ENCODE peak calls at places on chromosomes 6 and 20, in five cellular contexts. O is nucleus accumbens; T is PC-3; K is activated T-helper 1 cell treated with anti-CD3 and anti-CD28 coated beads, Interleukin-2, amount 50 U/mL, for 16 hours; B is stimulated activated CD8-positive, alpha-beta memory T cell treated with anti-CD3 and anti-CD28 coated beads, Interleukin-7, amount 100 ng/mL, for 4 hours. X is an unnamed sample.

GRCh38 chr6:137000825-137001224 is 43.9 kb downstream of the IL20RA start:
- DNase-seq in O (no peak), T (peak; percentile 75), K (no peak), B (no peak), X (no peak)

GRCh38 chr6:151475653-151476523 is 17.9 kb upstream of the CCDC170 start:
- DNase-seq in K (no peak), O (no peak), B (no peak), T (peak; percentile 58), X (no peak)

GRCh38 chr20:59032713-59033059 is 551 bp upstream of the ATP5F1E start:
- DNase-seq in T (peak; percentile 66), K (no peak), O (no peak), B (no peak), X (no peak)

GRCh38 chr20:46218656-46219055 is 89.6 kb downstream of the CDH22 start:
- DNase-seq in T (no peak), O (no peak), K (no peak), B (no peak), X (no peak)

GRCh38 chr6:49416195-49416594 is 46.9 kb downstream of the MMUT start:
- DNase-seq in O (no peak), B (no peak), T (peak; percentile 68), K (no peak), X (no peak)

GRCh38 chr6:6588064-6588923 is at the start of gene LY86:
- DNase-seq in K (no peak), O (no peak), T (no peak), B (no peak), X (no peak)

GRCh38 chr6:119602215-119603178 is 252.9 kb upstream of the MAN1A1 start:
- DNase-seq in T (peak; percentile 55), B (no peak), K (no peak), O (no peak), X (no peak)

GRCh38 chr20:17556842-17557674 is 12.8 kb upstream of the DSTN start:
- DNase-seq in K (no peak), O (no peak), B (no peak), T (peak; percentile 84), X (peak; percentile 4)

GRCh38 chr20:39246436-39246835 is 284.3 kb downstream of the DHX35 start:
- DNase-seq in K (no peak), B (no peak), T (no peak), O (no peak), X (no peak)

GRCh38 chr6:143410859-143411270 is 39.6 kb downstream of the ADAT2 start:
- DNase-seq in B (no peak), T (peak; percentile 88), O (no peak), K (no peak), X (no peak)

GRCh38 chr6:28981391-28981832 is 23.7 kb downstream of the ZNF311 start:
- DNase-seq in K (peak; percentile 58), O (no peak), T (peak; percentile 88), B (peak; percentile 52), X (no peak)

GRCh38 chr6:30231067-30231466 is 17.9 kb upstream of the TRIM26 start:
- DNase-seq in B (no peak), K (no peak), O (no peak), T (no peak), X (no peak)

GRCh38 chr6:118748311-118749062 is 97.1 kb upstream of the CEP85L start:
- DNase-seq in K (no peak), T (peak; percentile 30), O (peak; percentile 25), B (no peak), X (peak; percentile 44)

GRCh38 chr6:2751871-2752270 is 1.1 kb upstream of the MYLK4 start:
- DNase-seq in T (no peak), B (no peak), K (no peak), O (no peak), X (no peak)

GRCh38 chr6:82818727-82819126 is 246.9 kb downstream of the UBE3D start:
- DNase-seq in K (no peak), B (no peak), O (no peak), T (peak; percentile 9), X (no peak)

GRCh38 chr6:13711384-13711725 is 280 bp downstream of the RANBP9 start:
- DNase-seq in B (no peak), K (peak; percentile 58), O (no peak), T (no peak), X (peak; percentile 33)

GRCh38 chr20:52454660-52455059 is 263.1 kb upstream of the ZFP64 start:
- DNase-seq in T (no peak), B (no peak), O (no peak), K (no peak), X (no peak)

X was measured in amygdala.